ENCODE peak calls at places on chromosomes 7 and 10, in six cellular contexts. J, U, N, I, C and B are unnamed samples.

GRCh38 chr7:28551311-28551710 is 139.0 kb downstream of the CREB5 start:
- DNase-seq in U (no peak), I (no peak), N (no peak), C (no peak), J (peak; percentile 35), B (no peak)

GRCh38 chr7:25369794-25370193 is 141.5 kb upstream of the NPVF start:
- DNase-seq in J (no peak), C (no peak), N (peak; percentile 26), U (no peak), I (no peak), B (no peak)

GRCh38 chr10:74177140-74177677 is 26.2 kb downstream of the ADK start:
- DNase-seq in N (peak; percentile 29), J (peak; percentile 70), C (no peak), I (peak; percentile 64), U (peak; percentile 38), B (no peak)

GRCh38 chr7:37738338-37738737 is 54.8 kb downstream of the GPR141 start:
- DNase-seq in J (no peak), N (no peak), U (no peak), C (no peak), I (no peak), B (no peak)

GRCh38 chr7:78317371-78317770 is 518.8 kb downstream of the PHTF2 start:
- DNase-seq in I (no peak), U (no peak), C (no peak), N (no peak), J (no peak), B (no peak)

GRCh38 chr7:139570626-139571025 is 47.1 kb downstream of the CLEC2L start:
- DNase-seq in I (no peak), J (no peak), C (no peak), N (no peak), U (no peak), B (no peak)

GRCh38 chr7:108515636-108516035 is 10.3 kb downstream of the PNPLA8 start:
- DNase-seq in J (no peak), U (no peak), C (no peak), I (no peak), N (no peak), B (no peak)

GRCh38 chr7:147909712-147910111 is 680.9 kb upstream of the C7orf33 start:
- DNase-seq in J (no peak), I (no peak), C (no peak), U (no peak), N (no peak), B (no peak)

GRCh38 chr10:623039-623438 is 66.4 kb downstream of the DIP2C start:
- DNase-seq in N (no peak), U (no peak), J (no peak), C (no peak), I (peak; percentile 42), B (no peak)

GRCh38 chr7:142807855-142808460 is 37.2 kb downstream of the PRSS2 start:
- DNase-seq in N (no peak), I (no peak), C (peak; percentile 47), J (peak; percentile 25), U (no peak), B (no peak)

GRCh38 chr7:32364581-32364980 is 125.6 kb downstream of the LSM5 start:
- DNase-seq in N (no peak), I (no peak), C (no peak), J (no peak), U (no peak), B (no peak)

GRCh38 chr7:159026271-159027047 is 118.2 kb downstream of the VIPR2 start:
- DNase-seq in I (no peak), J (no peak), C (peak; percentile 83), U (no peak), N (no peak), B (no peak)

GRCh38 chr10:133393401-133394063 is 425 bp upstream of the MTG1 start:
- DNase-seq in N (no peak), I (peak; percentile 32), C (no peak), J (no peak), U (no peak), B (no peak)

GRCh38 chr7:82327898-82328297 is 115.7 kb downstream of the CACNA2D1 start:
- DNase-seq in C (no peak), U (no peak), I (no peak), N (no peak), J (no peak), B (no peak)

GRCh38 chr10:60916025-60916424 is 28.0 kb downstream of the RHOBTB1 start:
- DNase-seq in I (no peak), J (no peak), N (no peak), C (peak; percentile 30), U (no peak), B (no peak)

GRCh38 chr7:22549667-22550513 is 49.9 kb upstream of the STEAP1B start:
- DNase-seq in U (no peak), J (peak; percentile 52), I (no peak), C (no peak), N (no peak), B (no peak)

GRCh38 chr10:69499726-69500689 is 48.7 kb downstream of the TSPAN15 start:
- DNase-seq in C (no peak), N (no peak), I (peak; percentile 30), J (no peak), U (no peak), B (no peak)

GRCh38 chr10:93198401-93199175 is 124.9 kb downstream of the CYP26A1 start:
- DNase-seq in I (no peak), C (peak; percentile 79), N (peak; percentile 18), J (peak; percentile 68), U (no peak), B (no peak)

GRCh38 chr10:103776878-103777591 is 78.3 kb downstream of the SH3PXD2A start:
- DNase-seq in U (no peak), J (peak; percentile 67), N (peak; percentile 66), C (no peak), I (no peak), B (no peak)

GRCh38 chr7:36175872-36176271 is 22.8 kb downstream of the EEPD1 start:
- DNase-seq in U (no peak), J (no peak), C (no peak), N (peak; percentile 41), I (peak; percentile 76), B (no peak)

GRCh38 chr10:124870854-124871425 is 69.3 kb downstream of the ABRAXAS2 start:
- DNase-seq in N (no peak), J (no peak), C (no peak), I (peak; percentile 20), U (no peak), B (no peak)

GRCh38 chr10:15379043-15379442 is 8.0 kb upstream of the FAM171A1 start:
- DNase-seq in C (no peak), U (no peak), N (no peak), I (no peak), J (no peak), B (no peak)

GRCh38 chr10:12823361-12823760 is 178.2 kb downstream of the CCDC3 start:
- DNase-seq in N (no peak), C (no peak), J (no peak), I (no peak), U (no peak), B (no peak)

GRCh38 chr10:100744980-100745881 is at the start of gene PAX2:
- DNase-seq in N (no peak), I (no peak), U (no peak), J (no peak), C (no peak), B (no peak)

DNA sequence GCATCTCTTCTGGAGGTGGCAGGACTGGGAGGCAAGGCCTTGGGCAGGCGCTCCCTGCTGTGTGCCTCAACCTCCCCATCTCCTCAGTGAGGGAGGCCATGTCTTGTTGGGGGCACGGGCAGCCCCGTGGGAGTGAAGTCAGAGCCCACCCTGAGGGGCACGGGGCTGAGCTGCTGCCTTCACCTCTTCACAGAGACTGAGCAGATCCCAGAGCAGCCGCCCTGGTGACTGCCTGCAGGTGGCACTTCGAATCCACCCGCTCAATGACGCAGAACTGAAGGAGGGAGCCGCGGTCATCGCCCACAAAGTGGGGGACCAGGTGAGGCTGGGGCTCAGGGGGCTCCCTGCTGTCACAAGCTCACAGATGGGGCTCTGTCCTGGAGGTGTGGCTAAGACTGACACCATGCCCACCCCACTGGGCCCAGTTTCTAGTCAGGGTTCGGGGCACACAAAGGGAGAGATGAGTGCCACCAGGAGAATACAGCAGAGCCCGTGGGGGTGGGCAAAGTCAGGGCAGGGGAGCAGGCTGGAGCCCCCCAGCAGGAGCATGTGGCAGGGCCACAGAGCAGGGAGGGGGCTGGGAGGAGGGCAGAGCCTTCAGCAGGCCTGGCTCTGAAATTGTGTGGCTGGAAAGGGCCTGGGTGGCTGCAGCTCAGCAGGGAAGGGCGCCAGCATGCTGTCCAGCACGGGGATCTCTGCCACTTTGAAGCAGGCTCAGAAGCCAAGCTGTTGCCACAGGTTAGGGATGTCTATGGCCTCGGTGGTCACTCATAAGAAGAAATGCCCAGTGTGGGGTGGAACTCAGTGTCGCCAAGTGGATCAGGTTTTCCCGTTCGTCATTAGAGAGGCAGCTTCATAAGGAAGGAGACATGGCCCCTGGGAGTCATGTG is 18.8 kb upstream of the CHST12 start:
- DNase-seq in U (no peak), J (peak; percentile 33), C (no peak), I (no peak), N (no peak), B (no peak)
- TF ChIP-seq CTCF in U (no peak), J (no peak), C (peak; percentile 32), I (no peak), N (no peak), B (peak; percentile 28)

GRCh38 chr7:44858161-44858560 is 10.3 kb upstream of the H2AZ2 start:
- DNase-seq in J (no peak), N (no peak), I (no peak), U (no peak), C (no peak), B (no peak)
- TF ChIP-seq CTCF in J (no peak), N (no peak), I (no peak), U (peak; percentile 25), C (peak; percentile 35), B (peak; percentile 6)

GRCh38 chr10:118032564-118032963 is 14.2 kb downstream of the RAB11FIP2 start:
- DNase-seq in N (no peak), J (no peak), U (no peak), I (no peak), C (no peak), B (no peak)
- TF ChIP-seq CTCF in N (no peak), J (no peak), U (no peak), I (no peak), C (no peak), B (no peak)

DNA sequence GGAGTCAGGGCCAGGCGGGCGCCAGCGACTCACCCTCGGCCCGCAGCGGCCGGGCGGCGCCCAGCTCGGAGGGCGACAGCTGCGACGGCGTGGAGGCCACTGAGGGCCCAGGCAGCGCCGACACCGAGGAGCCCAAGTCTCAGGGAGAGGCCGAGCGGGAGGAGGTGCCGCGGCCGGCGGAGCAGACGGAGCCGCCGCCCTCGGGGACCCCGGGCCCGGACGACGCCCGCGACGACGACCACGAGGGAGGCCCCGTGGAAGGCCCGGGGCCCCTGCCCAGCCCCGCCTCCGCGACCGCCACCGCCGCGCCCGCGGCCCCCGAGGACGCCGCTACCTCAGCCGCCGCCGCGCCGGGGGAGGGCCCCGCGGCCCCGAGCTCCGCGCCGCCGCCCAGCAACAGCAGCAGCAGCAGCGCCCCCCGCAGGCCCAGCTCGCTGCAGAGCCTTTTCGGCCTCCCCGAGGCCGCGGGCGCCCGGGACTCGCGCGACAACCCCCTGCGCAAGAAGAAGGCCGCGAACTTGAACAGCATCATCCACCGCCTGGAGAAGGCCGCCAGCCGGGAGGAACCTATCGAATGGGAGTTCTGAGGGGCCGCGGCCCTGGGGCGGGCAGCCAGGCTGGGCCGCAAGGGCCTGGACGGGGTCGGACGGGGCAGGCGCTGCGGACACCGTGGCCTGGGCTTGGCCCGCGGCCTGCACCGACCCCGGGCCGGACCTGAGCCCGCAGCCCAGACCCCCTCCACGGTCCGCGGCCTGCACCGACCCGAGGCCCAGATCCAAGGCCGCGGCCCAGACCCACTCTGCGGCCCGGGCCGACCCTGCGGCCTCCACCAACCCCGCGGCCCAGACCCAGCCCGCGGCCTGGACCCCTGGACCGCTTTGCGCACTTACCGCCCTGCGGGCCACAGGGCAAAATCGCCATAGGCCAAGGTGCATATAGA is 37.9 kb upstream of the SH2B2 start:
- DNase-seq in I (no peak), J (no peak), N (no peak), U (no peak), C (no peak), B (no peak)
- TF ChIP-seq CTCF in I (no peak), J (no peak), N (no peak), U (no peak), C (no peak), B (no peak)